ENCODE peak calls at places on chromosomes 1 and 21, in five cellular contexts. T is left ventricle myocardium superior, C is stromal cell of bone marrow, E is right cardiac atrium, D is A673. B is an unnamed sample.

GRCh38 chr1:113998361-113998760 is 19.1 kb downstream of the OLFML3 start:
- DNase-seq in T (no peak), C (no peak), E (no peak), D (peak), B (no peak)

GRCh38 chr1:29255134-29255666 is 18.9 kb downstream of the PTPRU start:
- DNase-seq in T (no peak), C (no peak), E (no peak), D (no peak), B (no peak)

GRCh38 chr1:203331224-203331623 is 19.7 kb downstream of the FMOD start:
- DNase-seq in T (no peak), C (no peak), E (no peak), D (no peak), B (no peak)

GRCh38 chr1:15213333-15213732 is 33.7 kb upstream of the FHAD1 start:
- DNase-seq in T (no peak), C (no peak), E (no peak), D (no peak), B (no peak)

GRCh38 chr21:31218830-31219608 is 125.0 kb downstream of the TIAM1 start:
- DNase-seq in T (peak), C (peak), E (peak), D (peak), B (no peak)

GRCh38 chr21:45405271-45405818 is 380 bp downstream of the COL18A1 start:
- DNase-seq in T (peak), C (no peak), E (peak), D (no peak), B (no peak)

GRCh38 chr1:47262787-47263413 is 30.9 kb upstream of the TAL1 start:
- DNase-seq in T (no peak), C (peak), E (no peak), D (peak), B (peak)

GRCh38 chr1:193569096-193569495 is 382.7 kb upstream of the B3GALT2 start:
- DNase-seq in T (no peak), C (no peak), E (no peak), D (no peak), B (no peak)

GRCh38 chr21:23812485-23812884 is 1794.8 kb downstream of the MRPL39 start:
- DNase-seq in T (no peak), C (no peak), E (no peak), D (no peak), B (no peak)

GRCh38 chr1:207962716-207963428 is 51.9 kb upstream of the CD34 start:
- DNase-seq in T (peak), C (no peak), E (peak), D (peak), B (no peak)

GRCh38 chr1:203104789-203105188 is 19.0 kb upstream of the MYOG start:
- DNase-seq in T (no peak), C (no peak), E (no peak), D (no peak), B (no peak)

GRCh38 chr1:100440075-100440809 is 87.9 kb downstream of the CDC14A start:
- DNase-seq in T (no peak), C (no peak), E (no peak), D (no peak), B (peak)